ENCODE peak calls at places on chromosomes 13 and 19, in seven cellular contexts. Q is H1, Z is dorsolateral prefrontal cortex, T is foreskin keratinocyte, I is Peyer's patch, X is OCI-LY7, N is ascending aorta. D is an unnamed sample.
A peak's percentile ranks its signal among the peaks of the same experiment; 100 is the strongest.

GRCh38 chr19:45346449-45346848 is 5.9 kb downstream of the KLC3 start:
- DNase-seq in Q (no peak), Z (no peak), T (no peak), I (peak; percentile 46), X (no peak), N (no peak), D (no peak)

GRCh38 chr13:40653558-40654318 is 12.7 kb downstream of the FOXO1 start:
- DNase-seq in Q (no peak), Z (no peak), T (no peak), I (no peak), X (peak; percentile 58), N (no peak), D (no peak)

GRCh38 chr13:23956106-23956505 is 58.8 kb upstream of the C1QTNF9B start:
- DNase-seq in Q (no peak), Z (no peak), T (peak; percentile 83), I (no peak), X (no peak), N (no peak), D (no peak)

GRCh38 chr19:6465663-6466062 is 1.6 kb downstream of the CRB3 start:
- DNase-seq in Q (no peak), Z (no peak), T (no peak), I (no peak), X (no peak), N (no peak), D (no peak)

GRCh38 chr13:21034602-21035190 is 26.7 kb downstream of the LATS2 start:
- DNase-seq in Q (no peak), Z (no peak), T (no peak), I (no peak), X (no peak), N (no peak), D (no peak)

GRCh38 chr19:43519436-43520088 is 7.4 kb downstream of the ETHE1 start:
- DNase-seq in Q (peak; percentile 90), Z (peak; percentile 85), T (peak; percentile 94), I (peak; percentile 81), X (peak; percentile 81), N (no peak), D (peak; percentile 84)

GRCh38 chr19:50173144-50173543 is 10.1 kb upstream of the IZUMO2 start:
- DNase-seq in Q (no peak), Z (no peak), T (no peak), I (peak; percentile 83), X (no peak), N (no peak), D (no peak)

GRCh38 chr19:45339629-45340028 is 921 bp upstream of the KLC3 start:
- DNase-seq in Q (no peak), Z (no peak), T (no peak), I (no peak), X (no peak), N (no peak), D (no peak)

GRCh38 chr13:108044929-108045328 is 170.4 kb downstream of the LIG4 start:
- DNase-seq in Q (no peak), Z (no peak), T (no peak), I (no peak), X (no peak), N (no peak), D (no peak)

GRCh38 chr19:3171894-3172679 is 6.5 kb upstream of the S1PR4 start:
- DNase-seq in Q (no peak), Z (no peak), T (peak; percentile 66), I (no peak), X (no peak), N (no peak), D (peak; percentile 72)

GRCh38 chr19:15246198-15246481 is 13.9 kb upstream of the EPHX3 start:
- DNase-seq in Q (no peak), Z (no peak), T (no peak), I (no peak), X (no peak), N (no peak), D (no peak)

GRCh38 chr19:51461723-51462161 is 3.5 kb upstream of the SIGLEC8 start:
- DNase-seq in Q (no peak), Z (no peak), T (no peak), I (no peak), X (no peak), N (no peak), D (no peak)

GRCh38 chr13:97506511-97506910 is 72.5 kb downstream of the RAP2A start:
- DNase-seq in Q (no peak), Z (no peak), T (no peak), I (no peak), X (no peak), N (no peak), D (peak; percentile 71)

GRCh38 chr13:42836930-42837329 is 55.5 kb downstream of the FAM216B start:
- DNase-seq in Q (no peak), Z (no peak), T (no peak), I (no peak), X (no peak), N (no peak), D (no peak)

GRCh38 chr19:35879770-35880317 is 11.5 kb downstream of the APLP1 start:
- DNase-seq in Q (peak; percentile 99), Z (peak; percentile 85), T (no peak), I (peak; percentile 88), X (peak; percentile 64), N (peak; percentile 64), D (peak; percentile 95)

GRCh38 chr19:6730153-6730804 is 7.1 kb downstream of the GPR108 start:
- DNase-seq in Q (peak; percentile 91), Z (peak; percentile 58), T (no peak), I (peak; percentile 94), X (peak; percentile 89), N (no peak), D (peak; percentile 94)

GRCh38 chr19:33301011-33301899 is 1.1 kb downstream of the CEBPA start:
- DNase-seq in Q (peak; percentile 64), Z (no peak), T (no peak), I (peak; percentile 64), X (no peak), N (no peak), D (peak; percentile 86)

GRCh38 chr19:33298146-33298911 is 4.0 kb downstream of the CEBPA start:
- DNase-seq in Q (peak; percentile 50), Z (no peak), T (peak; percentile 42), I (peak; percentile 57), X (no peak), N (no peak), D (peak; percentile 58)

GRCh38 chr19:33299061-33299665 is 3.2 kb downstream of the CEBPA start:
- DNase-seq in Q (no peak), Z (peak; percentile 32), T (no peak), I (peak; percentile 43), X (no peak), N (no peak), D (peak; percentile 54)

GRCh38 chr19:33301900-33302174 is 497 bp downstream of the CEBPA start:
- DNase-seq in Q (no peak), Z (no peak), T (no peak), I (no peak), X (no peak), N (no peak), D (no peak)

DNA sequence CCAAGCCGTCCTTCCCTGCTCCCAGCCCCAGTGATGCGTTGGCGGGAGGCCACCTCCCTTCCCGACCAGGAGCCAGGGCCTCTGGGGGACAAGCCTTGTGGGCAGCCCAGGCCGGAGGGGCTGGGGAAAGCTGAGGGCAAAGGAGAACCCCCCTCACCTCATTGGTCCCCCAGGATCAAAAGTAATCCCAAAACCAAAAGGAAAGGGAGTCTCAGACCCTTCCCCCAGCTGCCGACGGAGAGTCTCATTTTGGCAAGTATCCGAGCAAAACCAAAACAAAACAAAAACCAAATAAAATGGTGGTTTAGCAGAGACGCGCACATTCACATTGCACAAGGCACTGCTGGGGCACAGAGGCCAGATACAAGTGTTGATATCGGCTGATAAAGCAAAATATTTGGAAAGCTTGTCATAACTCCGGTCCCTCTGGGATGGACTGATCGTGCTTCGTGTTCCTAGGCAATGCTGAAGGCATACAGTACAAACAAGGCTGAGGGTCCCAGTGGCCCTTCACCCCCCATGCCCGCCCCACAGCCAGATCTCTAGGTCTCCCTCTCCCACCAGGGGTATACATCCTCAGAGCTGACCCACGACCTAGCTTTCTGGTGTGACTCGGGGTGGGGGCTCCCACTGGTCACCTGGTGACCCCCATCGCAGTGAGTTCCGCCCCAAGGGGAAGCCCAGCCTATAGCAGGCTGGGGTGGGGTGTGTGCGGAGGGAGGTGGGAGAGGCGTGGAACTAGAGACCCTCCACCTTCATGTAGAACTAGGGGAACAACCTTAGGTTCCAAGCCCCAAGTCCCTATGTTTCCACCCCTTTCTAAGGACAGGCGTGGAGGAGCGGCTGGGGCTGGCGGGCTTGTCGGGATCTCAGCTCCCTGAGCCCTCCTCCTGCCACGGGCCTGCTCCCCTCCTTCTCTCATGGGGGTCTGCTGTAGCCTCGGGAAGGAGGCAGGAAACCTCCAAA is 2.0 kb downstream of the CEBPA start:
- DNase-seq in Q (peak; percentile 47), Z (peak; percentile 30), T (no peak), I (peak; percentile 54), X (no peak), N (no peak), D (peak; percentile 81)
- H3K27ac ChIP-seq in Q (no peak overlapping the region), Z (peak overlapping the region; percentile 52), T (no peak overlapping the region), I (peak overlapping the region; percentile 46), X (no peak overlapping the region), N (no peak overlapping the region), D (no peak overlapping the region)

DNA sequence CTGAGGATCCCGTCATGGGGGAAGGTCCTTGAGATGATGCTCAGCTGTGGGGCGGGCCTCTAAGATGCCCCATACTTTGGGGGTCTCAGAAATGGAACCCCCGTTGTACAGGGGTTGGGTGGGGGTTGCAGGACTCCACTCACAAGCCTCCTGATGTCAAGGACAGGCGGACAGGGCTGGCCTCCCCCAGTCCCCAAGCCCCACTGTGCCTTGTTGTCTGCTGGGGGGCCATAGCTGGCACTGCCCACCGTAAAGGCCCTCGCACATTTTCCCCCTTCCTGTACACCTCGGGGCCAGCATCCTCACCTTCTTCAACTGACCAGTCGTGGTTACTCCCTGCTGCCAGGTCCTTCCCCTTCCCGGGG is 2.7 kb downstream of the SNAPC2 start:
- DNase-seq in Q (no peak), Z (no peak), T (no peak), I (no peak), X (no peak), N (no peak), D (no peak)
- H3K27ac ChIP-seq in Q (no peak overlapping the region), Z (no peak overlapping the region), T (no peak overlapping the region), I (no peak overlapping the region), X (no peak overlapping the region), N (no peak overlapping the region), D (no peak overlapping the region)

DNA sequence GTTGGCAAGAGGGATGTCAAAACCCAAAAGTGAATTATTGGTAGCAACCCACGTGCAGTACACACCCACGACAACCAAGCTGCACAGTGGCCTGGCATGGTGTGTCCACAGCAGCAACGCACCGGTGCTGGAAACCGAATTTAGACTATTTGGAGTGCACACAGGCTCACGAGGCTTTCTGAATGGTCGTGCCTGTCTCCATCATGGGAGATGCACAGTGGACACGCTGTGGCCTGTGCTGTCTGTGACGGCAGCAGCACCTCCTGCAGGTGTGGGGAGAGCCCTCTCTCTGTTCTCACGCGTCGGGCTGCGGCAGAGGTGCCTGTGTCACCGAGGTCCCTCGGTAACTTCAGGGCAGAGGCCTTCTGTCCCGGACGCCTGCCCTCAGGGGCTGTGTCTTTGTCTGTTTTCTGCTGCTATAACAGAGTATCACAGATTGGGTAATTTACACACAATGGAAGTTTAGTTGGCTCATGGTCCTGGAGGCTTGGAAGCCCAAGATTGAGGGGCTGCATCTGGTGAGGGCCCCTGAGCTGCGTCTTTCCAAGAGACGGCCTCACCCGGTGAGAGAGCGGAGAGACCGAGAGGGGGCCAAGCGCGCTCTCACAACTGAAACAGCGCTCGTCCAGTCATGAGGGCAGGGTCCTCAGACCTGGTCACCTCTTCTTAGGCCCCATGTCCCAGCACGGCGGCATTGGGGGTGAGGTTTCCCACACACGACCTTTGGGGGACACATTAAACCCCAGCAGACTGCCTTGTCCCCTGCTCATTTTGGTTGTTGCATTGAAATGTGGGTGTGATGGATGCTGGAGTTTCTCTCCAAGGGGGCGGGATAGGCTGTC is 9.1 kb upstream of the MCF2L start:
- DNase-seq in Q (no peak), Z (peak; percentile 25), T (no peak), I (no peak), X (no peak), N (no peak), D (no peak)
- H3K27ac ChIP-seq in Q (no peak overlapping the region), Z (no peak overlapping the region), T (no peak overlapping the region), I (peak overlapping the region; percentile 3), X (no peak overlapping the region), N (no peak overlapping the region), D (peak overlapping the region; percentile 48)

GRCh38 chr19:34181111-34181864 is 9.0 kb downstream of the LSM14A start:
- DNase-seq in Q (no peak), Z (no peak), T (peak; percentile 11), I (no peak), X (no peak), N (no peak), D (no peak)
- H3K27ac ChIP-seq in Q (no peak overlapping the region), Z (no peak overlapping the region), T (no peak overlapping the region), I (no peak overlapping the region), X (no peak overlapping the region), N (no peak overlapping the region), D (no peak overlapping the region)